ENCODE peak calls at places on chromosome 12, in five cellular contexts. U is endothelial cell of umbilical vein, M is psoas muscle, O is tibial artery, W is upper lobe of right lung. H is an unnamed sample.

GRCh38 chr12:54331-54730 is 12.2 kb upstream of the IQSEC3 start:
- DNase-seq in M (no peak), O (no peak), U (no peak), W (no peak), H (no peak)

GRCh38 chr12:132886529-132887477 is 602 bp downstream of the CHFR start:
- DNase-seq in O (peak; percentile 67), U (peak; percentile 17), M (peak; percentile 33), W (no peak), H (no peak)

GRCh38 chr12:48980953-48981756 is 3.0 kb downstream of the WNT1 start:
- DNase-seq in W (peak; percentile 76), U (no peak), M (no peak), O (no peak), H (no peak)

GRCh38 chr12:118326971-118327370 is 45.7 kb downstream of the TAOK3 start:
- DNase-seq in W (no peak), M (no peak), O (no peak), U (no peak), H (no peak)

GRCh38 chr12:15863258-15863835 is 18.8 kb upstream of the STRAP start:
- DNase-seq in W (no peak), U (no peak), M (no peak), O (no peak), H (no peak)

GRCh38 chr12:121799175-121799841 is 4.5 kb upstream of the SETD1B start:
- DNase-seq in O (peak; percentile 91), M (peak; percentile 87), W (peak; percentile 84), U (peak; percentile 51), H (peak; percentile 84)

GRCh38 chr12:58765653-58766554 is 154.4 kb downstream of the LRIG3 start:
- DNase-seq in M (no peak), O (no peak), U (no peak), W (no peak), H (no peak)

GRCh38 chr12:6306599-6307220 is 3.8 kb upstream of the PLEKHG6 start:
- DNase-seq in O (no peak), U (no peak), W (no peak), M (no peak), H (no peak)

GRCh38 chr12:104549820-104550480 is 93.2 kb downstream of the CHST11 start:
- DNase-seq in W (no peak), O (no peak), U (no peak), M (no peak), H (no peak)

GRCh38 chr12:15631007-15631715 is 158.0 kb downstream of the EPS8 start:
- DNase-seq in M (no peak), O (no peak), U (no peak), W (no peak), H (no peak)

GRCh38 chr12:42981379-42981778 is 391.8 kb upstream of the PRICKLE1 start:
- DNase-seq in W (no peak), U (no peak), O (no peak), M (no peak), H (no peak)

GRCh38 chr12:10098762-10099161 is at the start of gene CLEC1A:
- DNase-seq in U (peak; percentile 82), W (no peak), M (no peak), O (no peak), H (peak; percentile 56)

GRCh38 chr12:56267443-56268071 is 815 bp downstream of the COQ10A start:
- DNase-seq in O (no peak), U (no peak), W (peak; percentile 30), M (peak; percentile 74), H (peak; percentile 63)

GRCh38 chr12:13152756-13153155 is 43.8 kb upstream of the EMP1 start:
- DNase-seq in O (no peak), M (no peak), W (no peak), U (no peak), H (no peak)

GRCh38 chr12:114665411-114666181 is 18.4 kb downstream of the TBX3 start:
- DNase-seq in W (no peak), M (peak; percentile 23), O (no peak), U (no peak), H (no peak)

GRCh38 chr12:127327986-127328385 is 939.0 kb upstream of the TMEM132C start:
- DNase-seq in M (no peak), U (no peak), W (no peak), O (no peak), H (no peak)

GRCh38 chr12:538731-539539 is 79.2 kb downstream of the B4GALNT3 start:
- DNase-seq in W (peak; percentile 83), O (no peak), M (peak; percentile 55), U (peak; percentile 80), H (peak; percentile 75)

GRCh38 chr12:111173391-111174282 is 195.3 kb downstream of the PHETA1 start:
- DNase-seq in M (no peak), U (no peak), W (no peak), O (no peak), H (no peak)

GRCh38 chr12:118060301-118061010 is 523 bp downstream of the WSB2 start:
- DNase-seq in O (peak; percentile 73), U (peak; percentile 40), W (peak; percentile 86), M (peak; percentile 51), H (peak; percentile 63)

GRCh38 chr12:118256352-118256751 is 116.4 kb downstream of the TAOK3 start:
- DNase-seq in M (no peak), O (no peak), W (no peak), U (no peak), H (no peak)

GRCh38 chr12:78229491-78230209 is 399.0 kb downstream of the NAV3 start:
- DNase-seq in W (no peak), M (no peak), U (peak; percentile 47), O (no peak), H (no peak)

GRCh38 chr12:124713436-124714082 is 146.1 kb upstream of the NCOR2 start:
- DNase-seq in M (no peak), W (no peak), O (peak; percentile 67), U (peak; percentile 96), H (peak; percentile 64)

GRCh38 chr12:124713041-124713435 is 145.6 kb upstream of the NCOR2 start:
- DNase-seq in W (peak; percentile 75), O (peak; percentile 86), U (peak; percentile 56), M (peak; percentile 66), H (peak; percentile 73)

GRCh38 chr12:124715121-124715990 is 147.9 kb upstream of the NCOR2 start:
- DNase-seq in U (no peak), M (no peak), W (peak; percentile 74), O (no peak), H (no peak)

GRCh38 chr12:124705545-124706138 is 138.2 kb upstream of the NCOR2 start:
- DNase-seq in W (no peak), U (no peak), O (no peak), M (no peak), H (no peak)

DNA sequence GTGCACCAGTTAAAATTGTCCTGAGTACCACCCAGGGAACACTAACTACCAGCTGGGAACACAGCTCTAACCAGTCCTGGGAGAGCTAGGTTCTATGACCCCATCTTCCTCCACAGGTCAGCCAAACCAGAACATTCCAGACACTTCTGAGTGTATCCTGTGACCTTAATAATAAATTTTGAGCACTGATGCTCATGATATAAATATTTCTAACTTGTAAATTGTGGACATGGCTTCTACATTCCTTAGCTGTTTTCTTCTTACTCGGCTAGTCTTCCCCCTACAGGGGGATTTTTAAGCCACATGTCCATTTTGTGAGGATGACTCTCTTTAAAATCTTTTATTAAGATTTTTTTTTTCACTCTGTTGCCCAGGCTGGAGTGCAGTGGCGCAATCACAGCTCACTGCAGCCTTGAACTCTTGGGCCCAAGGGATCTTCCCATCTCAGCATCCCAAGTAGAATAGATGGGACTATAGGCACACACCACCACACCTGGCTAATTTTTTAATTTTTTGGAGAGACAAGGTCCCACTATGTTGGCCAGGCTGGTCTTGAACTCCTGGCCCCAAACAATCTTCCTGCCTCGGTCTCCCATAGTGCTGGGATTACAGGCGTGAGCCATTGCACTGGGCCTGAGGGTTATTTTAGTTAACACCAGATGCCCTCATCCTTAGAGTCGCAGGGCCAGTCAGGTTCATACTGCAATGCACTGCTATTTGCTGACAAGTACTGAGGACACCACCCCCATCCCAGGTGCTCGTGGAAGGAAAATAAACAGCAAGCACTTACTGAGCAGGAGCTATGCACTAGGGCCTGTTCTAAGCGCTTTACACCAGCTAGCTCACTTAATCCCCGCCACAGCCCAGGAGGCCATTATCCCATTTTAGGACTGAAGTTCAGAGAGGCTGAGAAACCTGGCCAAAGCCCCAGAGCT is 142.6 kb upstream of the NCOR2 start:
- DNase-seq in W (no peak), M (no peak), U (no peak), O (no peak), H (no peak)
- TF ChIP-seq CTCF in W (peak; percentile 29), M (no peak), U (no peak), O (no peak), H (no peak)

DNA sequence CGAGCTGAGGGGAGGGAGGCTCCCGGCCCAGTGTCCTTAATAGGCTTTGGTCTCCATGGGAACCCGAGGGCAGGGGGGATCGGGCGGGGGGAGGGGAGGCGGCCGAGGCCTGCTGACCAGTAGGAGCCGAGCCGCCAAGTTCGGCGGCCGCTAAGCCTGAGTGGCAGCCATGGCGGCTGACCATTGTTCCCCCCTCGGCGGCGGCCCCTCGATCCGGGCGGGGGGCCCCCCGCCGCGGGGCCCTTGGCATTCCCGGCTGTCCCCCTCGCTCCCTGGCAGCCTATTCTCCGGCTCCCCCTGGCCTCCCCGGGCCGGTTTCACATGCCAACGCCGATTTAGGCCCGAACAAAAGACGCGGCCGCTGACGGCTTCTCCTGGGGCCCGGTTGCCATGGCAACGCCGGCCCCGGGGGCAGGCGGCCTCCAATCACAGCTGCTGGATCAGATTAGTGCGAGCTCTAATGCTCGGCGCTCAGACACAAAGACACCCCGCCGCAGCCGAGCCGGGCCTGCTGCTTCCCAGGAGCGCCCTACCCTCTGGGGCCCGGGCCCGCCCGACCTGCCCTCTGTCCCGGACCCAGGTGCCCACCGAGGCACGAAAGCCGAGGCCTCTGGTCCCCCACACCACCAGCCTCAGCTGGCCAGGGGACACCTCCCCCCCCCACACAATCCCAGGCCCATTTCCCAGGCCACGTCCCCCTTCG is 7.3 kb downstream of the MSI1 start:
- DNase-seq in O (no peak), M (peak; percentile 53), W (no peak), U (peak; percentile 70), H (peak; percentile 71)
- H3K4me3 ChIP-seq in O (peak overlapping the region; percentile 27), M (peak overlapping the region; percentile 53), W (peak overlapping the region; percentile 28), U (no peak overlapping the region), H (peak overlapping the region; percentile 29)

GRCh38 chr12:41663487-41664258 is 475.6 kb downstream of the PDZRN4 start:
- DNase-seq in O (no peak), U (peak; percentile 50), W (no peak), M (no peak), H (no peak)
- TF ChIP-seq CTCF in O (peak; percentile 26), U (peak; percentile 35), W (peak; percentile 51), M (peak; percentile 40), H (peak; percentile 48)

DNA sequence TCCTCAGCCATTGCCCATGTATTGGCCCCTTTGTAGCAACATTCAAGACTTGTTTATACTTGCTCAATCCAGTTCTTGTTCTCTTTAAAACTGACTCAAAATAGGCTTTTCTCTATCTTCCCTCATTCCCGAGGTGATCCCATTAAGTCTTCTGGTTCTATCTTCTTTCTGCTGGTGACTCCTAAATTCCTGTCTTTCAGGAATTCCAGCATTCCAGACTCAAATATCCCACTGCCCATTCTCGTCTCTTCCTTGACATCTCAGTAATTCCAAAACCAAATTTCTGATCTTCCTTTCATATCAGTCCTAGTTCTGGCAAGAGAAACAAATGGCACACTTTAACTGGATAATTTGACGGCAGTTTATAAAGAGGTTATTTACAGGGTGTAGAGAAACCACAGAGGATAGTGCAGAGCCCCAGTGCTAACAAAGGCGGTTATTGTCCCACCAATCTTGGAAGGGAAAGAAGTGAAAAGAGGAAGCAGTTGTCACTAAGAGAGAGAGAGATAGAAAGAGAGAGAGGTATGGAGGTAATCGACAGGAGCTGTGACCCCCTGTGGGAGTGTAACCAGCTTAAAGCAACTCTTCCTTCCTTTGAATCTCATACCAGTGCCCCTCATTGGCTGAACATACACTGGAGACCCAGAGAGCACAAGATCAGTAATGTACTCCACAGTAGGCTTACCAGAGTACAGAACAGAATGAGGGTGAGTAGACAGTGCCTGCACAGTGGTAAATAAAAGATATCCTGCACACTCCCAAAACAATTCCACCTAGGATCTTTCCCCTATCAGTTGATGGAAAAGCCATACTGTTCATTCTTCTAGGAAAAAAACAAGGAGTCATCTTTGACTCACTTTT is 177.6 kb upstream of the LMNTD1 start:
- DNase-seq in M (no peak), U (no peak), O (no peak), W (no peak), H (no peak)
- H3K4me3 ChIP-seq in M (no peak overlapping the region), U (no peak overlapping the region), O (no peak overlapping the region), W (no peak overlapping the region), H (no peak overlapping the region)

H was measured in heart right ventricle.